ENCODE peak calls at places on chromosomes 16 and 17, in eight cellular contexts. M is fibroblast of villous mesenchyme; U is mesothelial cell of epicardium; O is colonic mucosa; N is CD4-positive, alpha-beta T cell; B is activated B cell treated with CpG ODN at 0.5 μM for 24 hours; R is cardiac fibroblast; V is Peyer's patch. H is an unnamed sample.

GRCh38 chr16:15644306-15644961 is 1.5 kb upstream of the MARF1 start:
- DNase-seq in M (peak; percentile 33), U (no peak), V (no peak), R (no peak), N (no peak), B (no peak), O (peak; percentile 35), H (no peak)

GRCh38 chr17:2392252-2393183 is 8.3 kb downstream of the MNT start:
- DNase-seq in V (peak; percentile 98), N (peak; percentile 99), U (peak; percentile 96), B (peak; percentile 99), O (peak; percentile 95), R (peak; percentile 98), M (peak; percentile 96), H (peak; percentile 86)

GRCh38 chr17:69954241-69954933 is 120.6 kb upstream of the KCNJ16 start:
- DNase-seq in M (no peak), N (no peak), U (no peak), V (no peak), O (no peak), R (no peak), B (no peak), H (no peak)

GRCh38 chr16:72853575-72853974 is 194.4 kb downstream of the ZFHX3 start:
- DNase-seq in V (no peak), R (no peak), B (no peak), U (no peak), M (no peak), N (no peak), O (no peak), H (no peak)

GRCh38 chr17:76529224-76529642 is 8.3 kb downstream of the CYGB start:
- DNase-seq in B (no peak), U (no peak), R (peak; percentile 96), V (peak; percentile 81), O (peak; percentile 71), N (no peak), M (peak; percentile 98), H (peak; percentile 5)

GRCh38 chr17:73228748-73229236 is 32.9 kb downstream of the CPSF4L start:
- DNase-seq in V (peak; percentile 76), R (peak; percentile 86), M (peak; percentile 90), B (no peak), U (no peak), N (no peak), O (peak; percentile 61), H (no peak)

GRCh38 chr17:80475949-80476876 is at the start of gene NPTX1:
- DNase-seq in M (no peak), U (no peak), O (no peak), R (no peak), N (no peak), B (peak; percentile 26), V (no peak), H (no peak)

GRCh38 chr17:80889231-80889896 is 102.3 kb upstream of the CHMP6 start:
- DNase-seq in U (no peak), N (no peak), R (no peak), O (no peak), V (no peak), M (no peak), B (no peak), H (no peak)

GRCh38 chr17:20253323-20253722 is 214.0 kb downstream of the LGALS9B start:
- DNase-seq in B (no peak), R (no peak), M (no peak), U (no peak), V (no peak), O (no peak), N (no peak), H (no peak)

GRCh38 chr16:5018791-5019190 is 14.9 kb downstream of the NAGPA start:
- DNase-seq in N (no peak), B (no peak), U (no peak), R (no peak), V (no peak), M (no peak), O (no peak), H (no peak)

GRCh38 chr16:49652441-49653175 is 203.3 kb downstream of the ZNF423 start:
- DNase-seq in O (peak; percentile 26), V (no peak), M (peak; percentile 19), R (peak; percentile 79), U (no peak), N (no peak), B (no peak), H (no peak)

GRCh38 chr17:7884581-7885356 is 3.8 kb upstream of the CHD3 start:
- DNase-seq in B (peak; percentile 50), M (no peak), N (peak; percentile 53), R (no peak), U (no peak), V (peak; percentile 50), O (no peak), H (no peak)

GRCh38 chr16:89193576-89194293 is 6.6 kb downstream of the SLC22A31 start:
- DNase-seq in M (no peak), U (no peak), N (no peak), O (no peak), R (no peak), V (no peak), B (no peak), H (no peak)

GRCh38 chr16:19618876-19619275 is 63.4 kb downstream of the VPS35L start:
- DNase-seq in N (no peak), U (no peak), O (no peak), B (no peak), V (no peak), M (no peak), R (no peak), H (no peak)

GRCh38 chr17:44848961-44849489 is 1.3 kb downstream of the HIGD1B start:
- DNase-seq in R (no peak), M (no peak), V (no peak), O (no peak), N (no peak), U (no peak), B (no peak), H (no peak)

GRCh38 chr16:74936902-74937560 is 47.9 kb downstream of the WDR59 start:
- DNase-seq in V (no peak), B (no peak), O (no peak), N (no peak), R (peak; percentile 72), U (no peak), M (peak; percentile 92), H (no peak)

GRCh38 chr17:58176200-58176599 is 9.4 kb downstream of the OR4D2 start:
- DNase-seq in R (peak; percentile 26), O (no peak), V (no peak), M (peak; percentile 12), B (no peak), U (no peak), N (no peak), H (no peak)

GRCh38 chr17:57432507-57433277 is 176.4 kb downstream of the MSI2 start:
- DNase-seq in U (no peak), M (no peak), O (no peak), B (no peak), V (no peak), R (no peak), N (no peak), H (no peak)

GRCh38 chr17:1203111-1203966 is 23.6 kb upstream of the ABR start:
- DNase-seq in O (peak; percentile 75), B (peak; percentile 44), U (no peak), V (peak; percentile 75), N (peak; percentile 44), R (peak; percentile 67), M (peak; percentile 64), H (no peak)
- TF ChIP-seq CTCF in O (no peak), B (no peak), U (no peak), V (no peak), N (no peak), R (peak; percentile 5), M (peak; percentile 13), H (no peak)

DNA sequence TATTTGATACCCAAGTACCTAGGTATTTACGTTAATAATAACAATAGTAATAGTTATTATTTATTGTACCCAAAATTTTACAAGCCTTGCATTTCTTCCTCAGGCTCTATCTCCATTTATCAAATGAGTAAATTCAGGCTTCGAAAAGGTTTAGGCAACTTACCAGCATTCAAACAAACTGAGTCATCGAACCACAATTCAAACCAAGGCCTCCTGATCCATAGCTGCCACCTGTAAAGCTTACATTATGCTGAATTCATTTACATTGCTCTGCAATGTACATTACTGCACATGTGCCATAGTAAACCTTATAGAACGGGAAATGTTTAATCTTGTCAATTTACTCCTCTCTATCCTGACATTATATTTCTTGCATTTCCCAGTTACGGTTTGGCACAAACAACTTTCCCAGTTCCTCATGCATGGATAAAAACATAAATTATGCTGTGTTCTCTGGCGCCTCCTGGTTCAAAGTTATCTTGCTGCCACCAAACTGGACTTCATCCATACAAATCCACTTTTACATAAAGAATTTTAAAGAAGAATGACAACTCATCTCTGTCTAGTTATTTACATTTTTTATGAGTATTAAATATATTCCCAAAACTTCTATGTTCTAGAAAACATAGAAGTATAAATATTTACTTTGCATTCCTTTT is 360.6 kb upstream of the SOX9 start:
- DNase-seq in U (no peak), O (no peak), V (no peak), M (peak; percentile 1), N (no peak), B (no peak), R (no peak), H (no peak)
- TF ChIP-seq CTCF in U (no peak), O (peak; percentile 13), V (peak; percentile 45), M (no peak), N (no peak), B (no peak), R (no peak), H (peak; percentile 36)

GRCh38 chr16:67294927-67295326 is 15.6 kb downstream of the PLEKHG4 start:
- DNase-seq in M (peak; percentile 80), B (no peak), V (no peak), N (no peak), U (no peak), O (no peak), R (peak; percentile 75), H (no peak)
- TF ChIP-seq CTCF in M (peak; percentile 21), B (no peak), V (no peak), N (no peak), U (no peak), O (no peak), R (no peak), H (no peak)

GRCh38 chr17:63442074-63442473 is 4.0 kb downstream of the CYB561 start:
- DNase-seq in N (no peak), V (no peak), B (no peak), U (no peak), R (no peak), O (no peak), M (no peak), H (no peak)

GRCh38 chr17:63441654-63442053 is 4.5 kb downstream of the CYB561 start:
- DNase-seq in N (no peak), O (no peak), U (no peak), V (no peak), M (no peak), R (no peak), B (no peak), H (no peak)

GRCh38 chr17:63443053-63443452 is 3.1 kb downstream of the CYB561 start:
- DNase-seq in B (no peak), V (no peak), R (no peak), M (no peak), O (no peak), U (no peak), N (no peak), H (no peak)

GRCh38 chr17:63440770-63441335 is 5.3 kb downstream of the CYB561 start:
- DNase-seq in V (no peak), M (no peak), O (no peak), R (no peak), U (no peak), N (no peak), B (no peak), H (no peak)

DNA sequence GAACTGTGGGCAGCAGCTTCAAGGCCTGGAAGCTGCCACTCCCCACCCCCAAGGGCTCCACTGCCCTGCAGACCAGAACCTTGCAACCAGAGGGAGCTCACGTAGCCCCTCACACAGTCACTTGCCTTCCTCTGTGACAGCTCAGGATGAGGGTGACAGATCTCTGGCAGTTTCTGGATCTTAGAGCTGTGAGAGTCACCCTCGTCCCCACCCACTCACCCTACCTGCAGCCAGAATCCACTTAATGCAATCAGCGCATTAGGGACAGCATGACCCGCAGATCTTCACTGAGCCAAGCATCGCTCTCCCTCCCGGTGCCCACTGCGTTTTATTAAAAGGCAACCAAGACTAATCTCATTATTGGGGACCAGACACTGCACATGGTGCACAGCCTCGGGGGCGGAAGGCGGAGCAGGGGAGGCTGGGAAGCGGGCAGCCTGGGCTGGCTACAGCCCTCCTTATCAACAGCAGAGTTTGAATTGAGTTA is 3.5 kb downstream of the CYB561 start:
- DNase-seq in V (no peak), M (no peak), U (no peak), O (no peak), R (no peak), B (no peak), N (no peak), H (peak; percentile 76)
- TF ChIP-seq CTCF in V (no peak), M (peak; percentile 26), U (no peak), O (no peak), R (peak; percentile 11), B (no peak), N (no peak), H (peak; percentile 27)